ENCODE peak calls at places on chromosomes 13 and 19, in seven cellular contexts. S is mesenchymal stem cell, K is IMR-90, D is neuronal stem cell, A is H9, J is mesendoderm, E is H1. R is an unnamed sample.

GRCh38 chr19:52722062-52723005 is 12.5 kb downstream of the ZNF611 start:
- DNase-seq in S (peak; percentile 88), K (peak; percentile 93), D (no peak), A (no peak), J (no peak), E (no peak), R (peak; percentile 91)

GRCh38 chr19:14517840-14518505 is at the start of gene DNAJB1:
- DNase-seq in S (peak; percentile 92), K (peak; percentile 64), D (no peak), A (no peak), J (peak; percentile 73), E (peak; percentile 80), R (peak; percentile 69)

GRCh38 chr19:17339088-17339741 is 1.9 kb downstream of the GTPBP3 start:
- DNase-seq in S (no peak), K (no peak), D (no peak), A (peak; percentile 91), J (peak; percentile 44), E (peak; percentile 90), R (no peak)

GRCh38 chr19:50332264-50333038 is 3.3 kb upstream of the KCNC3 start:
- DNase-seq in S (no peak), K (no peak), D (no peak), A (peak; percentile 73), J (peak; percentile 92), E (peak; percentile 66), R (peak; percentile 91)

GRCh38 chr13:23608704-23609413 is 38.6 kb downstream of the TNFRSF19 start:
- DNase-seq in S (no peak), K (peak; percentile 42), D (no peak), A (no peak), J (no peak), E (no peak), R (no peak)

GRCh38 chr19:20968092-20968491 is 45.0 kb downstream of the ZNF85 start:
- DNase-seq in S (no peak), K (no peak), D (no peak), A (no peak), J (no peak), E (no peak), R (no peak)

GRCh38 chr19:29113838-29114237 is 99.1 kb downstream of the UQCRFS1 start:
- DNase-seq in S (no peak), K (no peak), D (no peak), A (no peak), J (no peak), E (no peak), R (no peak)

GRCh38 chr13:33911521-33911920 is 93.6 kb downstream of the RFC3 start:
- DNase-seq in S (no peak), K (no peak), D (no peak), A (no peak), J (no peak), E (no peak), R (no peak)

GRCh38 chr13:107812013-107812412 is 403.3 kb downstream of the LIG4 start:
- DNase-seq in S (no peak), K (no peak), D (no peak), A (no peak), J (no peak), E (no peak), R (no peak)

GRCh38 chr13:107822006-107822405 is 393.3 kb downstream of the LIG4 start:
- DNase-seq in S (no peak), K (no peak), D (no peak), A (no peak), J (no peak), E (no peak), R (no peak)

GRCh38 chr13:107819071-107819470 is 396.3 kb downstream of the LIG4 start:
- DNase-seq in S (no peak), K (no peak), D (no peak), A (no peak), J (no peak), E (no peak), R (no peak)

DNA sequence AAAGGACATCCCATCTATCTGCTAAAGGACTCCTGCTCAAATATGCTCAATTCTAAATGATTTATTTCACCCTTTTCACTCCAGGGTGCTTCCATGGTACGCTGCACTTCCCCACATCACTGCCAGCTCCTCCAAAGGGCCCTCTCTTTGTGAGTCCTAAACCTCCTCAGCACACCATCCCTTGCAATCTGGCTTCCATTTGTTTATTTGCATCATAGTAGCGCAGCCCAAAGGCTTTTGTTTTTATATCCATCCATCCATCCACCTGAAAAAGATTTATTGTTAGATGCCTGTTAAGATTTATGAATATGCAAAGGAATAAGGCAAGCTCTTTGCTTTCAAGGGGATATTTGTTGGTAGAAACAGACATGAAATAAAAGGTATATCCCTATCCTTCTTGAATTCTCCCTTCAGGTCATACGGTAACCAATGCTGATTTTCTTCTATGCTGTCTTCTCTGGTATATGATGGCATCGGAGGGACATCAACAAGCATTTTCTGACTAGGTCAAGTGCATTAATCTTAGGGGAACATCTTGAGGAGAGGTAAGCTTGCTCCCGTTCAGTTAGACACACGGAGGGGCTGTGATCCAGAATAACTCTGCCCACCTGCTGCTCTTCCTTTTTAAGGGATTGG is 397.6 kb downstream of the LIG4 start:
- DNase-seq in S (no peak), K (no peak), D (no peak), A (no peak), J (no peak), E (no peak), R (no peak)
- H3K18ac ChIP-seq in S (no peak overlapping the region), K (no peak overlapping the region), D (no peak overlapping the region), A (no peak overlapping the region), J (no peak overlapping the region), E (no peak overlapping the region), R (no peak overlapping the region)

GRCh38 chr13:51771418-51772104 is 32.4 kb downstream of the DHRS12 start:
- DNase-seq in S (no peak), K (no peak), D (no peak), A (no peak), J (no peak), E (no peak), R (no peak)

GRCh38 chr13:51772781-51773180 is 31.2 kb downstream of the DHRS12 start:
- DNase-seq in S (no peak), K (no peak), D (no peak), A (no peak), J (no peak), E (no peak), R (no peak)

GRCh38 chr13:51773515-51773914 is 30.4 kb downstream of the DHRS12 start:
- DNase-seq in S (no peak), K (no peak), D (no peak), A (peak; percentile 19), J (no peak), E (no peak), R (no peak)

GRCh38 chr13:51770681-51771417 is 33.1 kb downstream of the DHRS12 start:
- DNase-seq in S (no peak), K (no peak), D (no peak), A (no peak), J (no peak), E (no peak), R (no peak)

DNA sequence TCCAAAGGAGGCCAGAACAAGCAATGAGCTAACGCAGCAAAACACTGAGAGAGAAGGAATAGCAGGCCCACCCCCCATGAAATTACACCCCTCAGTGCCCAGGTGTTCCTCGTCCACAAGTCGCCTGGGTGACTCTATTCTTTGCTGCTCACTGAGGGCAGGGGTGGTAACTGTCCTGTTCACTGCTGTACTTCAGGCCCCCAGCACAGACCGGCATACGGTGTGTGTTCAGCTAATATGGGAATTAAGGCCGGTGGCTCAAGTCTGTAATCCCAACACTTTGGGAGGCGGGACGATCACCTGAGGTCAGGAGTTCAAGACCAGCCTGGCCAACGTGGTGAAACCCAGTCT is 31.9 kb downstream of the DHRS12 start:
- DNase-seq in S (no peak), K (no peak), D (no peak), A (no peak), J (no peak), E (no peak), R (no peak)
- H3K18ac ChIP-seq in S (no peak overlapping the region), K (no peak overlapping the region), D (no peak overlapping the region), A (no peak overlapping the region), J (no peak overlapping the region), E (no peak overlapping the region), R (no peak overlapping the region)

GRCh38 chr13:86188170-86188569 is 389.0 kb upstream of the SLITRK6 start:
- DNase-seq in S (no peak), K (no peak), D (no peak), A (no peak), J (peak; percentile 36), E (no peak), R (no peak)

GRCh38 chr13:86185636-86186035 is 386.4 kb upstream of the SLITRK6 start:
- DNase-seq in S (no peak), K (no peak), D (no peak), A (no peak), J (no peak), E (no peak), R (no peak)

DNA sequence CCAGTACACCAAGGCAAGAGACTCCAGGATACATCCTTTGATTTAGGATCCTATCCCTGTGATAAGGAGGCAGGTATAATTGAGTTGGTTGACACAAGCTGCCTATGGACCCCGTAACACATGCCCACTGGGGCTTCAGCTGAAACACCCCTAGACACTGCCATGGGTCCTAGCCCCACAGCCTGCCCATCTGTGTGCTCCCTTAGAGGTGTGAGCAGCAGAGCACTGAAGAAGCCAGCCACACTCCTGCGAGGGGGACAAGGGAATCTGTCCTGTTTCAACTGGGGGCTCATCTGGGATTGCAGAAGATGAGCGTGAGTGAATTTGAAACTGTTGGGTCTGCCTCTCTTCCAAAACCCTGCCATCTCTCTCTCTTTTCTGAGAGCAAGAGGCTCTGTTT is 385.9 kb upstream of the SLITRK6 start:
- DNase-seq in S (no peak), K (no peak), D (no peak), A (no peak), J (no peak), E (no peak), R (no peak)
- H3K18ac ChIP-seq in S (no peak overlapping the region), K (no peak overlapping the region), D (no peak overlapping the region), A (no peak overlapping the region), J (no peak overlapping the region), E (no peak overlapping the region), R (no peak overlapping the region)

DNA sequence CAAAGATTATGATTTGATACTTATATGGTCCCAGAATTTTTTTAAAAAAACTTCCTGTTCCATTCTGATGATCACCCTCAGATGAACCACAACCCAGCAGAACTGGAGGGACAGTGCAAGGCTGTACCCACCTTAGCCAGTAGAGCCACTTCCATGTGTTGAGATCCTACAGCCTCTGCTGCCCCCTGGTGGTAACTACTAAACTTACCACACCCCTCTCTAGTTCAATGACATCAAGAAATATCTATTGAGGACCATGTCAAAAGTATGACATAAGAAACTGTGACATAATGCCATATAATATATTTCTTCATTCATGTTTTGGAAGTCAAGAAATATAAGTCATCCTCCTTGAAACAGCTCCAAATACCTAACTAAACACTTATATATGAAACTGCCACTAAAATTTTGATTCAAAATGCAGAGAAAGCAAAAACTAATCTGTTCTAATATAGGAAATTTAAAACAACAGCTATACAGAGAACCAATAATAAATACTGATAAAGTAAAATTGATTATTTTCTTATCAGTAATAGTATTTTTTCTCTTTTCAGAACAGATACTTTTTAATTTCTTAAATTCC is 412.6 kb downstream of the KCTD12 start:
- DNase-seq in S (peak; percentile 83), K (peak; percentile 80), D (peak; percentile 74), A (peak; percentile 74), J (peak; percentile 83), E (peak; percentile 81), R (peak; percentile 91)
- H3K18ac ChIP-seq in S (no peak overlapping the region), K (no peak overlapping the region), D (no peak overlapping the region), A (no peak overlapping the region), J (no peak overlapping the region), E (no peak overlapping the region), R (no peak overlapping the region)

GRCh38 chr19:31255174-31255862 is 93.9 kb downstream of the TSHZ3 start:
- DNase-seq in S (no peak), K (no peak), D (no peak), A (no peak), J (no peak), E (no peak), R (peak; percentile 43)
- H3K18ac ChIP-seq in S (peak overlapping the region; percentile 11), K (no peak overlapping the region), D (no peak overlapping the region), A (no peak overlapping the region), J (no peak overlapping the region), E (no peak overlapping the region), R (no peak overlapping the region)